ENCODE peak calls at places on chromosomes 2 and 18, in eight cellular contexts. One of them, this sample, is unnamed.

GRCh38 chr2:68837164-68837860 is 33.9 kb downstream of the BMP10 start:
- DNase-seq in GM23248: peak; percentile 14
- DNase-seq in T-helper 1 cell: peak; percentile 67
- DNase-seq in NCI-H2029 treated with DMSO at 0.1 percent for 48 hours: no peak
- DNase-seq in fibroblast of the conjunctiva: peak; percentile 16
- DNase-seq in coronary artery: no peak
- DNase-seq in anterior cingulate cortex: no peak
- DNase-seq in skeletal muscle cell: no peak
- DNase-seq in this sample: peak; percentile 47

GRCh38 chr2:29568135-29568534 is 353.3 kb downstream of the ALK start:
- DNase-seq in anterior cingulate cortex: no peak
- DNase-seq in GM23248: no peak
- DNase-seq in fibroblast of the conjunctiva: no peak
- DNase-seq in T-helper 1 cell: no peak
- DNase-seq in skeletal muscle cell: no peak
- DNase-seq in coronary artery: peak; percentile 7
- DNase-seq in NCI-H2029 treated with DMSO at 0.1 percent for 48 hours: no peak
- DNase-seq in this sample: no peak

GRCh38 chr2:38583994-38584393 is 18.7 kb downstream of the HNRNPLL start:
- DNase-seq in skeletal muscle cell: no peak
- DNase-seq in coronary artery: no peak
- DNase-seq in T-helper 1 cell: no peak
- DNase-seq in NCI-H2029 treated with DMSO at 0.1 percent for 48 hours: no peak
- DNase-seq in GM23248: no peak
- DNase-seq in anterior cingulate cortex: no peak
- DNase-seq in fibroblast of the conjunctiva: no peak
- DNase-seq in this sample: no peak

GRCh38 chr2:217335341-217335966 is 475.6 kb upstream of the TNP1 start:
- DNase-seq in fibroblast of the conjunctiva: no peak
- DNase-seq in GM23248: peak; percentile 26
- DNase-seq in anterior cingulate cortex: no peak
- DNase-seq in T-helper 1 cell: no peak
- DNase-seq in skeletal muscle cell: no peak
- DNase-seq in NCI-H2029 treated with DMSO at 0.1 percent for 48 hours: no peak
- DNase-seq in coronary artery: no peak
- DNase-seq in this sample: no peak

GRCh38 chr2:120425014-120425413 is 79.1 kb downstream of the INHBB start:
- DNase-seq in anterior cingulate cortex: no peak
- DNase-seq in skeletal muscle cell: no peak
- DNase-seq in T-helper 1 cell: no peak
- DNase-seq in GM23248: no peak
- DNase-seq in fibroblast of the conjunctiva: no peak
- DNase-seq in coronary artery: peak; percentile 46
- DNase-seq in NCI-H2029 treated with DMSO at 0.1 percent for 48 hours: no peak
- DNase-seq in this sample: no peak

GRCh38 chr2:1609706-1610485 is 134.4 kb downstream of the PXDN start:
- DNase-seq in anterior cingulate cortex: no peak
- DNase-seq in coronary artery: no peak
- DNase-seq in fibroblast of the conjunctiva: no peak
- DNase-seq in GM23248: no peak
- DNase-seq in T-helper 1 cell: no peak
- DNase-seq in skeletal muscle cell: no peak
- DNase-seq in NCI-H2029 treated with DMSO at 0.1 percent for 48 hours: no peak
- DNase-seq in this sample: no peak

GRCh38 chr2:39160982-39161381 is 40.1 kb upstream of the SOS1 start:
- DNase-seq in fibroblast of the conjunctiva: peak; percentile 45
- DNase-seq in NCI-H2029 treated with DMSO at 0.1 percent for 48 hours: no peak
- DNase-seq in anterior cingulate cortex: no peak
- DNase-seq in coronary artery: no peak
- DNase-seq in skeletal muscle cell: no peak
- DNase-seq in T-helper 1 cell: no peak
- DNase-seq in GM23248: peak; percentile 36
- DNase-seq in this sample: no peak

GRCh38 chr2:148645925-148646559 is 1.5 kb downstream of the EPC2 start:
- DNase-seq in fibroblast of the conjunctiva: peak; percentile 67
- DNase-seq in coronary artery: no peak
- DNase-seq in NCI-H2029 treated with DMSO at 0.1 percent for 48 hours: peak; percentile 79
- DNase-seq in GM23248: peak; percentile 93
- DNase-seq in skeletal muscle cell: peak; percentile 64
- DNase-seq in T-helper 1 cell: peak; percentile 89
- DNase-seq in anterior cingulate cortex: no peak
- DNase-seq in this sample: peak; percentile 84

GRCh38 chr2:143231257-143231650 is 102.0 kb downstream of the ARHGAP15 start:
- DNase-seq in T-helper 1 cell: no peak
- DNase-seq in fibroblast of the conjunctiva: no peak
- DNase-seq in coronary artery: no peak
- DNase-seq in NCI-H2029 treated with DMSO at 0.1 percent for 48 hours: no peak
- DNase-seq in skeletal muscle cell: no peak
- DNase-seq in anterior cingulate cortex: no peak
- DNase-seq in GM23248: peak; percentile 13
- DNase-seq in this sample: no peak

GRCh38 chr18:41378628-41379027 is 576.4 kb upstream of the PIK3C3 start:
- DNase-seq in skeletal muscle cell: no peak
- DNase-seq in GM23248: peak; percentile 51
- DNase-seq in fibroblast of the conjunctiva: peak; percentile 23
- DNase-seq in NCI-H2029 treated with DMSO at 0.1 percent for 48 hours: no peak
- DNase-seq in coronary artery: no peak
- DNase-seq in anterior cingulate cortex: no peak
- DNase-seq in T-helper 1 cell: no peak
- DNase-seq in this sample: no peak

GRCh38 chr18:39463986-39464385 is 1898.4 kb upstream of the CELF4 start:
- DNase-seq in fibroblast of the conjunctiva: no peak
- DNase-seq in anterior cingulate cortex: no peak
- DNase-seq in NCI-H2029 treated with DMSO at 0.1 percent for 48 hours: no peak
- DNase-seq in skeletal muscle cell: no peak
- DNase-seq in T-helper 1 cell: no peak
- DNase-seq in coronary artery: no peak
- DNase-seq in GM23248: peak; percentile 40
- DNase-seq in this sample: no peak

GRCh38 chr2:37720533-37721218 is 49.2 kb upstream of the CDC42EP3 start:
- DNase-seq in anterior cingulate cortex: no peak
- DNase-seq in NCI-H2029 treated with DMSO at 0.1 percent for 48 hours: no peak
- DNase-seq in fibroblast of the conjunctiva: peak; percentile 92
- DNase-seq in coronary artery: no peak
- DNase-seq in T-helper 1 cell: no peak
- DNase-seq in skeletal muscle cell: peak; percentile 73
- DNase-seq in GM23248: peak; percentile 79
- DNase-seq in this sample: no peak

GRCh38 chr18:76394780-76395476 is 100.1 kb downstream of the ZNF516 start:
- DNase-seq in coronary artery: no peak
- DNase-seq in anterior cingulate cortex: no peak
- DNase-seq in T-helper 1 cell: no peak
- DNase-seq in fibroblast of the conjunctiva: no peak
- DNase-seq in NCI-H2029 treated with DMSO at 0.1 percent for 48 hours: no peak
- DNase-seq in skeletal muscle cell: no peak
- DNase-seq in GM23248: peak; percentile 82
- DNase-seq in this sample: no peak

GRCh38 chr2:85393836-85394235 is 16.3 kb downstream of the CAPG start:
- DNase-seq in fibroblast of the conjunctiva: no peak
- DNase-seq in NCI-H2029 treated with DMSO at 0.1 percent for 48 hours: no peak
- DNase-seq in GM23248: peak; percentile 86
- DNase-seq in T-helper 1 cell: no peak
- DNase-seq in anterior cingulate cortex: no peak
- DNase-seq in coronary artery: peak; percentile 54
- DNase-seq in skeletal muscle cell: no peak
- DNase-seq in this sample: no peak

GRCh38 chr2:241363316-241363879 is 7.3 kb downstream of the FARP2 start:
- DNase-seq in fibroblast of the conjunctiva: no peak
- DNase-seq in anterior cingulate cortex: no peak
- DNase-seq in GM23248: peak; percentile 39
- DNase-seq in skeletal muscle cell: no peak
- DNase-seq in T-helper 1 cell: no peak
- DNase-seq in coronary artery: no peak
- DNase-seq in NCI-H2029 treated with DMSO at 0.1 percent for 48 hours: no peak
- DNase-seq in this sample: no peak

This sample was measured in CD8-positive, alpha-beta memory T cell.